ENCODE peak calls at places on chromosomes 3 and 15, in seven cellular contexts. One of them, this sample, is unnamed.

GRCh38 chr3:42970557-42970956 is 8.6 kb upstream of the GASK1A start:
- DNase-seq in glutamatergic neuron: no peak
- DNase-seq in neural crest cell: no peak
- DNase-seq in progenitor cell of endocrine pancreas: no peak
- DNase-seq in foreskin fibroblast: no peak
- DNase-seq in BE2C: no peak
- DNase-seq in AG04450: no peak
- DNase-seq in this sample: no peak

GRCh38 chr3:105351821-105352220 is 14.9 kb upstream of the ALCAM start:
- DNase-seq in AG04450: no peak
- DNase-seq in BE2C: no peak
- DNase-seq in glutamatergic neuron: no peak
- DNase-seq in neural crest cell: no peak
- DNase-seq in foreskin fibroblast: peak
- DNase-seq in progenitor cell of endocrine pancreas: no peak
- DNase-seq in this sample: peak

GRCh38 chr3:129001101-129001816 is at the start of gene EFCC1:
- DNase-seq in progenitor cell of endocrine pancreas: peak
- DNase-seq in glutamatergic neuron: peak
- DNase-seq in AG04450: no peak
- DNase-seq in BE2C: no peak
- DNase-seq in neural crest cell: peak
- DNase-seq in foreskin fibroblast: no peak
- DNase-seq in this sample: no peak

GRCh38 chr3:156291269-156292123 is 171.1 kb downstream of the KCNAB1 start:
- DNase-seq in AG04450: no peak
- DNase-seq in progenitor cell of endocrine pancreas: no peak
- DNase-seq in neural crest cell: peak
- DNase-seq in glutamatergic neuron: peak
- DNase-seq in foreskin fibroblast: no peak
- DNase-seq in BE2C: peak
- DNase-seq in this sample: peak

GRCh38 chr15:67946701-67947100 is 106.9 kb upstream of the RNU6-1 start:
- DNase-seq in glutamatergic neuron: no peak
- DNase-seq in BE2C: no peak
- DNase-seq in progenitor cell of endocrine pancreas: no peak
- DNase-seq in AG04450: no peak
- DNase-seq in foreskin fibroblast: no peak
- DNase-seq in neural crest cell: no peak
- DNase-seq in this sample: no peak

GRCh38 chr3:187243933-187244564 is 46.8 kb downstream of the RTP1 start:
- DNase-seq in progenitor cell of endocrine pancreas: no peak
- DNase-seq in glutamatergic neuron: no peak
- DNase-seq in AG04450: no peak
- DNase-seq in foreskin fibroblast: peak
- DNase-seq in BE2C: no peak
- DNase-seq in neural crest cell: no peak
- DNase-seq in this sample: peak

GRCh38 chr15:43769584-43770228 is 7.1 kb downstream of the ELL3 start:
- DNase-seq in BE2C: peak
- DNase-seq in neural crest cell: peak
- DNase-seq in AG04450: peak
- DNase-seq in progenitor cell of endocrine pancreas: peak
- DNase-seq in glutamatergic neuron: peak
- DNase-seq in foreskin fibroblast: peak
- DNase-seq in this sample: peak

GRCh38 chr15:70195171-70195807 is 97.6 kb upstream of the TLE3 start:
- DNase-seq in glutamatergic neuron: no peak
- DNase-seq in foreskin fibroblast: no peak
- DNase-seq in progenitor cell of endocrine pancreas: no peak
- DNase-seq in AG04450: no peak
- DNase-seq in BE2C: no peak
- DNase-seq in neural crest cell: no peak
- DNase-seq in this sample: no peak

GRCh38 chr3:97896129-97896528 is 74.3 kb downstream of the CRYBG3 start:
- DNase-seq in progenitor cell of endocrine pancreas: no peak
- DNase-seq in foreskin fibroblast: no peak
- DNase-seq in BE2C: no peak
- DNase-seq in AG04450: no peak
- DNase-seq in glutamatergic neuron: no peak
- DNase-seq in neural crest cell: no peak
- DNase-seq in this sample: no peak

GRCh38 chr15:63079938-63080626 is 37.5 kb downstream of the TPM1 start:
- DNase-seq in AG04450: no peak
- DNase-seq in foreskin fibroblast: no peak
- DNase-seq in progenitor cell of endocrine pancreas: no peak
- DNase-seq in glutamatergic neuron: no peak
- DNase-seq in BE2C: no peak
- DNase-seq in neural crest cell: no peak
- DNase-seq in this sample: peak

GRCh38 chr3:188153498-188153948 is 434 bp upstream of the LPP start:
- DNase-seq in glutamatergic neuron: peak
- DNase-seq in BE2C: peak
- DNase-seq in progenitor cell of endocrine pancreas: no peak
- DNase-seq in neural crest cell: peak
- DNase-seq in AG04450: peak
- DNase-seq in foreskin fibroblast: peak
- DNase-seq in this sample: peak

GRCh38 chr3:29978036-29978435 is 628.4 kb upstream of the TGFBR2 start:
- DNase-seq in AG04450: no peak
- DNase-seq in neural crest cell: no peak
- DNase-seq in foreskin fibroblast: no peak
- DNase-seq in glutamatergic neuron: no peak
- DNase-seq in BE2C: no peak
- DNase-seq in progenitor cell of endocrine pancreas: no peak
- DNase-seq in this sample: peak

GRCh38 chr15:81296673-81297072 is 27.3 kb downstream of the STARD5 start:
- DNase-seq in progenitor cell of endocrine pancreas: no peak
- DNase-seq in glutamatergic neuron: no peak
- DNase-seq in neural crest cell: no peak
- DNase-seq in foreskin fibroblast: no peak
- DNase-seq in BE2C: no peak
- DNase-seq in AG04450: no peak
- DNase-seq in this sample: no peak

GRCh38 chr3:41943444-41943843 is 18.5 kb downstream of the ULK4 start:
- DNase-seq in BE2C: no peak
- DNase-seq in glutamatergic neuron: no peak
- DNase-seq in AG04450: no peak
- DNase-seq in progenitor cell of endocrine pancreas: no peak
- DNase-seq in neural crest cell: no peak
- DNase-seq in foreskin fibroblast: no peak
- DNase-seq in this sample: no peak

GRCh38 chr15:71646767-71647478 is 163.4 kb upstream of the NR2E3 start:
- DNase-seq in progenitor cell of endocrine pancreas: no peak
- DNase-seq in glutamatergic neuron: no peak
- DNase-seq in neural crest cell: no peak
- DNase-seq in foreskin fibroblast: no peak
- DNase-seq in AG04450: no peak
- DNase-seq in BE2C: no peak
- DNase-seq in this sample: no peak

GRCh38 chr3:139378587-139378986 is 10.9 kb downstream of the COPB2 start:
- DNase-seq in progenitor cell of endocrine pancreas: no peak
- DNase-seq in BE2C: no peak
- DNase-seq in AG04450: no peak
- DNase-seq in foreskin fibroblast: no peak
- DNase-seq in neural crest cell: no peak
- DNase-seq in glutamatergic neuron: no peak
- DNase-seq in this sample: peak

DNA sequence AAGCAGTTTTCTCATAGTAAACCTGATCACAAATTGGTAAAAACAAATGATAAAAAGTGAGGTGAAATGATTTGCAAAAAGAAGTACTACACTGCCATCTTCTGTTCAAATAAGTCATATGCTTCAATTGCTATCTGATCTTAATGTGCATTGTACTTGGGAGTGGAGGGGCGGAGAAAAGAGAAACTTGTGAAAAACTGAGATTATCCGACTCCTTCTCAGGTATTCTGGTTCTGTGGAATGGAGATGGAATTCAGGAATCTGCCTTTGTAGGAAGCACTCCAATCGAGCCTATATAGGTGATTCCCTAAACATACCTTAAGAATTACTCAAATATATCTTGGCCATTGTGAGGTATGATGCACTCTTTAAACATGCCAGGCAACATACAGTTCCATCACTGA is 180.6 kb downstream of the CHL1 start:
- DNase-seq in neural crest cell: no peak
- DNase-seq in AG04450: no peak
- DNase-seq in foreskin fibroblast: no peak
- DNase-seq in BE2C: no peak
- DNase-seq in glutamatergic neuron: no peak
- DNase-seq in progenitor cell of endocrine pancreas: no peak
- DNase-seq in this sample: peak
- TF ChIP-seq CTCF in neural crest cell: peak
- TF ChIP-seq CTCF in AG04450: peak
- TF ChIP-seq CTCF in foreskin fibroblast: no peak
- TF ChIP-seq CTCF in BE2C: peak
- TF ChIP-seq CTCF in glutamatergic neuron: peak
- TF ChIP-seq CTCF in progenitor cell of endocrine pancreas: peak
- TF ChIP-seq CTCF in this sample: peak

DNA sequence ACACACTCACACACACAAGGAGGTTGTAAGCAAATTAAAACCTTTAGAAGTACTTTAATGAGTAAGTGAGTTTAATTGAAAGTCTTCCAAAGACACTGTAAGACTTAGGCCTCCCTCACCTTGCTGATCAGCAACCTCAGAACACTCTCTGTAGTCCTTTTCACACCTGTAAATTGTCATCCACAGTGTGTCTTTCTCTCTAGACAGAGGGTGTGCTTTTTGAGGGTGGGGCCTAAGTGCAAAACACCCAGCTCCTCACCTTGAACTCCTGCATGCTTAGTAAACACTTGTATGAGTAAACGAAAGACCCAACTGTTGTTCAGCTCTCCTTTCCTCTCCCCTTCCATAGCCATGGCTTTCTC is 183.2 kb upstream of the IL12A start:
- DNase-seq in foreskin fibroblast: no peak
- DNase-seq in progenitor cell of endocrine pancreas: no peak
- DNase-seq in BE2C: no peak
- DNase-seq in neural crest cell: no peak
- DNase-seq in AG04450: no peak
- DNase-seq in glutamatergic neuron: no peak
- DNase-seq in this sample: no peak
- TF ChIP-seq CTCF in foreskin fibroblast: no peak
- TF ChIP-seq CTCF in progenitor cell of endocrine pancreas: no peak
- TF ChIP-seq CTCF in BE2C: no peak
- TF ChIP-seq CTCF in neural crest cell: no peak
- TF ChIP-seq CTCF in AG04450: no peak
- TF ChIP-seq CTCF in glutamatergic neuron: no peak
- TF ChIP-seq CTCF in this sample: no peak

DNA sequence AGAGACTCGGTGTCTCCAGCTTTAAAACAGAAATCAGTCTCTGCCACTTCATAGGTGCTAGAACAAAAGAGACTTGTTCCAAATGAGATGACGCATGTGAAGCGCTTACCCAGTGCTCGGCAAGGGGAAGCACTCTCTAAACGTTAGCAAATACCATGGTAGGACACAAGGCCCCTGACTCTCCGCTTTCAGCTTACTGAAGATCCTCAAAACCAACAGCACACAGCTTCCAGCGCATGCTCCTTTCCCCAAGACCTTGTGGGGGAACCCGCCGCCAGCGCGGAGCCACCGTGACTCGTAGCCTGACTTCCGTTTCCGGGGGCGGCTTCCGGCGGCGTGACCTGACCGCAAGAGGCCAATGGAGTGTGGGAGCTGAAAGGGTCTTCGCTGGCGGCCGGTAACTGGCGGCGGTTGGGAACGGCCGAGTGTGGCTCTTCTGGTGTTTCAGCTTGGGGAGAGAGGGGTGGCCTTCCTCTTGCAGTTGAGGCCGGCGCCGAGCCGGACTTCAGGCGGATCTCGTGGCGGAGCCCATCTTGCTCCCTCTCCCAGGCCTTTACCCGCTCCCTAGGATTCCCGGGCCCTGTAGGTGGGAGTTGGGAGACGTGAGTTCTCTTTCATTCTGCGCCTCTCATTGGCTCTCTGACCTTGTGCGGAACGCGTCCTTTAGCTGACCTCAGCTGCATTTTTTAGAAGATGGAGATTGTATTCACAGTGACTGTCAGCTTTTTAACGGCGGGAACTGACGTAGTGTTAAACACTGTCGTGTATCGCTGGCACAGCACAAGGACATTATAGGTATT is at the start of gene THUMPD3:
- DNase-seq in neural crest cell: peak
- DNase-seq in foreskin fibroblast: peak
- DNase-seq in progenitor cell of endocrine pancreas: peak
- DNase-seq in AG04450: peak
- DNase-seq in glutamatergic neuron: peak
- DNase-seq in BE2C: peak
- DNase-seq in this sample: peak
- TF ChIP-seq CTCF in neural crest cell: no peak
- TF ChIP-seq CTCF in foreskin fibroblast: no peak
- TF ChIP-seq CTCF in progenitor cell of endocrine pancreas: no peak
- TF ChIP-seq CTCF in AG04450: no peak
- TF ChIP-seq CTCF in glutamatergic neuron: no peak
- TF ChIP-seq CTCF in BE2C: no peak
- TF ChIP-seq CTCF in this sample: no peak

GRCh38 chr3:153903430-153903829 is 217.8 kb upstream of the ARHGEF26 start:
- DNase-seq in BE2C: no peak
- DNase-seq in glutamatergic neuron: no peak
- DNase-seq in neural crest cell: no peak
- DNase-seq in progenitor cell of endocrine pancreas: no peak
- DNase-seq in foreskin fibroblast: no peak
- DNase-seq in AG04450: no peak
- DNase-seq in this sample: no peak
- TF ChIP-seq CTCF in BE2C: no peak
- TF ChIP-seq CTCF in glutamatergic neuron: peak
- TF ChIP-seq CTCF in neural crest cell: peak
- TF ChIP-seq CTCF in progenitor cell of endocrine pancreas: no peak
- TF ChIP-seq CTCF in foreskin fibroblast: no peak
- TF ChIP-seq CTCF in AG04450: no peak
- TF ChIP-seq CTCF in this sample: no peak

GRCh38 chr3:64224826-64225606 is at the start of gene PRICKLE2:
- DNase-seq in glutamatergic neuron: peak
- DNase-seq in AG04450: peak
- DNase-seq in neural crest cell: peak
- DNase-seq in progenitor cell of endocrine pancreas: peak
- DNase-seq in foreskin fibroblast: peak
- DNase-seq in BE2C: peak
- DNase-seq in this sample: peak
- TF ChIP-seq CTCF in glutamatergic neuron: no peak
- TF ChIP-seq CTCF in AG04450: no peak
- TF ChIP-seq CTCF in neural crest cell: peak
- TF ChIP-seq CTCF in progenitor cell of endocrine pancreas: peak
- TF ChIP-seq CTCF in foreskin fibroblast: peak
- TF ChIP-seq CTCF in BE2C: peak
- TF ChIP-seq CTCF in this sample: peak

This sample was measured in fibroblast of mammary gland.